ENCODE peak calls at places on chromosome 9, in nine cellular contexts. E, X, Z, L, Y, D, H, I and K are unnamed samples.

GRCh38 chr9:126907058-126907457 is 7.5 kb upstream of the RALGPS1 start:
- DNase-seq in H (no peak), Y (no peak), L (no peak), X (no peak), Z (no peak), D (no peak), I (no peak), E (no peak), K (no peak)

GRCh38 chr9:114500583-114501292 is 4.5 kb downstream of the WHRN start:
- DNase-seq in Y (no peak), L (no peak), H (no peak), Z (no peak), X (no peak), D (no peak), E (no peak), I (no peak), K (no peak)

GRCh38 chr9:129208191-129209091 is 30.4 kb upstream of the IER5L start:
- DNase-seq in E (no peak), D (no peak), H (no peak), X (no peak), L (no peak), I (peak), Y (no peak), Z (peak), K (no peak)

GRCh38 chr9:86549434-86549833 is 195.2 kb upstream of the TUT7 start:
- DNase-seq in E (no peak), X (no peak), L (peak), Z (no peak), H (peak), D (peak), I (no peak), Y (peak), K (peak)

GRCh38 chr9:81833563-81834345 is 94.5 kb upstream of the SPATA31D4 start:
- DNase-seq in L (no peak), Z (no peak), E (no peak), I (no peak), X (no peak), H (peak), D (no peak), Y (peak), K (peak)

GRCh38 chr9:90099262-90099982 is 494.6 kb downstream of the GADD45G start:
- DNase-seq in L (no peak), X (no peak), I (no peak), E (no peak), Y (peak), D (no peak), Z (no peak), H (peak), K (peak)

GRCh38 chr9:96217358-96217755 is 84.6 kb downstream of the HSD17B3 start:
- DNase-seq in H (no peak), D (no peak), X (no peak), L (no peak), Y (no peak), I (no peak), E (no peak), Z (peak), K (no peak)

GRCh38 chr9:126666155-126666803 is 52.6 kb downstream of the LMX1B start:
- DNase-seq in L (no peak), D (no peak), Y (no peak), H (no peak), E (no peak), Z (no peak), I (no peak), X (no peak), K (no peak)

GRCh38 chr9:6628714-6629113 is 16.8 kb downstream of the GLDC start:
- DNase-seq in E (no peak), D (no peak), L (no peak), X (no peak), H (no peak), Z (no peak), Y (no peak), I (no peak), K (peak)

GRCh38 chr9:98927724-98928123 is 16.0 kb upstream of the COL15A1 start:
- DNase-seq in L (no peak), X (no peak), Z (no peak), H (no peak), Y (no peak), D (no peak), E (no peak), I (no peak), K (no peak)

GRCh38 chr9:96317335-96317980 is 15.5 kb upstream of the HSD17B3 start:
- DNase-seq in I (no peak), E (peak), Z (peak), Y (peak), D (peak), H (peak), X (peak), L (peak), K (peak)

GRCh38 chr9:93699650-93700049 is 123.3 kb downstream of the PHF2 start:
- DNase-seq in D (no peak), L (no peak), I (no peak), E (no peak), H (no peak), Y (no peak), X (no peak), Z (no peak), K (no peak)

GRCh38 chr9:132201139-132201538 is 39.3 kb downstream of the NTNG2 start:
- DNase-seq in I (peak), X (no peak), H (no peak), Y (no peak), E (no peak), Z (no peak), D (no peak), L (no peak), K (no peak)

GRCh38 chr9:91160599-91161464 is 200.9 kb downstream of the AUH start:
- DNase-seq in E (no peak), Y (no peak), H (no peak), D (no peak), X (no peak), Z (no peak), L (no peak), I (no peak), K (no peak)

GRCh38 chr9:136707011-136707410 is 5.4 kb upstream of the DIPK1B start:
- DNase-seq in X (no peak), L (no peak), Y (no peak), I (no peak), D (no peak), E (no peak), Z (no peak), H (no peak), K (no peak)

GRCh38 chr9:70411141-70411929 is 3.1 kb downstream of the KLF9 start:
- DNase-seq in L (peak), X (no peak), Y (peak), D (no peak), Z (no peak), E (peak), H (peak), I (peak), K (peak)

GRCh38 chr9:108835831-108836230 is 20.0 kb downstream of the ACTL7B start:
- DNase-seq in I (no peak), Y (peak), D (no peak), X (no peak), H (no peak), E (no peak), Z (no peak), L (no peak), K (peak)

GRCh38 chr9:75889977-75890540 is 414 bp upstream of the PCSK5 start:
- DNase-seq in H (peak), E (no peak), Z (no peak), X (peak), I (no peak), D (no peak), Y (peak), L (peak), K (peak)